ENCODE peak calls at places on chromosomes 13 and 19, in four cellular contexts. One of them, this sample, is unnamed.

GRCh38 chr13:98476538-98476966 is 100.4 kb downstream of the STK24 start:
- DNase-seq in dorsolateral prefrontal cortex: no peak
- DNase-seq in fibroblast of pulmonary artery: peak
- DNase-seq in neural progenitor cell: no peak
- DNase-seq in this sample: peak

GRCh38 chr13:30607908-30608307 is 9.8 kb upstream of the USPL1 start:
- DNase-seq in dorsolateral prefrontal cortex: no peak
- DNase-seq in fibroblast of pulmonary artery: no peak
- DNase-seq in neural progenitor cell: no peak
- DNase-seq in this sample: no peak

GRCh38 chr19:16559896-16560295 is 12.3 kb downstream of the SLC35E1 start:
- DNase-seq in dorsolateral prefrontal cortex: no peak
- DNase-seq in fibroblast of pulmonary artery: peak
- DNase-seq in neural progenitor cell: no peak
- DNase-seq in this sample: no peak

GRCh38 chr13:74168263-74168675 is 34.1 kb upstream of the KLF12 start:
- DNase-seq in dorsolateral prefrontal cortex: no peak
- DNase-seq in fibroblast of pulmonary artery: no peak
- DNase-seq in neural progenitor cell: no peak
- DNase-seq in this sample: no peak

GRCh38 chr13:43300817-43301216 is 277.4 kb downstream of the DNAJC15 start:
- DNase-seq in dorsolateral prefrontal cortex: no peak
- DNase-seq in fibroblast of pulmonary artery: peak
- DNase-seq in neural progenitor cell: no peak
- DNase-seq in this sample: no peak

GRCh38 chr19:8512115-8512967 is 1.6 kb downstream of the ZNF414 start:
- DNase-seq in dorsolateral prefrontal cortex: no peak
- DNase-seq in fibroblast of pulmonary artery: peak
- DNase-seq in neural progenitor cell: peak
- DNase-seq in this sample: peak

GRCh38 chr19:31534231-31534630 is 185.0 kb upstream of the TSHZ3 start:
- DNase-seq in dorsolateral prefrontal cortex: no peak
- DNase-seq in fibroblast of pulmonary artery: no peak
- DNase-seq in neural progenitor cell: no peak
- DNase-seq in this sample: no peak

GRCh38 chr13:113178070-113178895 is 19.8 kb downstream of the PROZ start:
- DNase-seq in dorsolateral prefrontal cortex: no peak
- DNase-seq in fibroblast of pulmonary artery: peak
- DNase-seq in neural progenitor cell: no peak
- DNase-seq in this sample: no peak

GRCh38 chr19:525857-526419 is 5.6 kb upstream of the CDC34 start:
- DNase-seq in dorsolateral prefrontal cortex: no peak
- DNase-seq in fibroblast of pulmonary artery: no peak
- DNase-seq in neural progenitor cell: no peak
- DNase-seq in this sample: no peak

GRCh38 chr13:77409412-77409811 is 82.5 kb upstream of the MYCBP2 start:
- DNase-seq in dorsolateral prefrontal cortex: no peak
- DNase-seq in fibroblast of pulmonary artery: no peak
- DNase-seq in neural progenitor cell: peak
- DNase-seq in this sample: peak

GRCh38 chr19:1269478-1270167 is 491 bp downstream of the CIRBP start:
- DNase-seq in dorsolateral prefrontal cortex: peak
- DNase-seq in fibroblast of pulmonary artery: peak
- DNase-seq in neural progenitor cell: peak
- DNase-seq in this sample: peak

GRCh38 chr13:110306340-110306959 is 507 bp downstream of the COL4A1 start:
- DNase-seq in dorsolateral prefrontal cortex: no peak
- DNase-seq in fibroblast of pulmonary artery: peak
- DNase-seq in neural progenitor cell: peak
- DNase-seq in this sample: peak

GRCh38 chr19:798415-799075 is 1.3 kb downstream of the PTBP1 start:
- DNase-seq in dorsolateral prefrontal cortex: no peak
- DNase-seq in fibroblast of pulmonary artery: no peak
- DNase-seq in neural progenitor cell: peak
- DNase-seq in this sample: peak

GRCh38 chr13:39510296-39510695 is 92.7 kb downstream of the LHFPL6 start:
- DNase-seq in dorsolateral prefrontal cortex: no peak
- DNase-seq in fibroblast of pulmonary artery: no peak
- DNase-seq in neural progenitor cell: no peak
- DNase-seq in this sample: no peak

GRCh38 chr13:44870456-44870929 is 118.8 kb downstream of the NUFIP1 start:
- DNase-seq in dorsolateral prefrontal cortex: no peak
- DNase-seq in fibroblast of pulmonary artery: no peak
- DNase-seq in neural progenitor cell: no peak
- DNase-seq in this sample: no peak

GRCh38 chr13:76833465-76833864 is 52.7 kb downstream of the KCTD12 start:
- DNase-seq in dorsolateral prefrontal cortex: no peak
- DNase-seq in fibroblast of pulmonary artery: no peak
- DNase-seq in neural progenitor cell: no peak
- DNase-seq in this sample: no peak

GRCh38 chr13:109771926-109772325 is 14.5 kb downstream of the IRS2 start:
- DNase-seq in dorsolateral prefrontal cortex: no peak
- DNase-seq in fibroblast of pulmonary artery: no peak
- DNase-seq in neural progenitor cell: no peak
- DNase-seq in this sample: no peak

GRCh38 chr13:109666656-109667448 is 119.5 kb downstream of the IRS2 start:
- DNase-seq in dorsolateral prefrontal cortex: no peak
- DNase-seq in fibroblast of pulmonary artery: peak
- DNase-seq in neural progenitor cell: no peak
- DNase-seq in this sample: no peak

GRCh38 chr19:3670796-3671679 is 29.2 kb downstream of the PIP5K1C start:
- DNase-seq in dorsolateral prefrontal cortex: no peak
- DNase-seq in fibroblast of pulmonary artery: peak
- DNase-seq in neural progenitor cell: no peak
- DNase-seq in this sample: peak

GRCh38 chr13:33931397-33931987 is 113.5 kb downstream of the RFC3 start:
- DNase-seq in dorsolateral prefrontal cortex: no peak
- DNase-seq in fibroblast of pulmonary artery: peak
- DNase-seq in neural progenitor cell: peak
- DNase-seq in this sample: peak

GRCh38 chr19:11269408-11269807 is 7.1 kb upstream of the DOCK6 start:
- DNase-seq in dorsolateral prefrontal cortex: no peak
- DNase-seq in fibroblast of pulmonary artery: peak
- DNase-seq in neural progenitor cell: no peak
- DNase-seq in this sample: no peak

GRCh38 chr13:38821753-38822551 is 135.1 kb downstream of the FREM2 start:
- DNase-seq in dorsolateral prefrontal cortex: no peak
- DNase-seq in fibroblast of pulmonary artery: no peak
- DNase-seq in neural progenitor cell: no peak
- DNase-seq in this sample: no peak

GRCh38 chr19:39550197-39550596 is 10.2 kb upstream of the EID2 start:
- DNase-seq in dorsolateral prefrontal cortex: no peak
- DNase-seq in fibroblast of pulmonary artery: no peak
- DNase-seq in neural progenitor cell: no peak
- DNase-seq in this sample: no peak

GRCh38 chr13:52767949-52768516 is 28.4 kb upstream of the CNMD start:
- DNase-seq in dorsolateral prefrontal cortex: no peak
- DNase-seq in fibroblast of pulmonary artery: no peak
- DNase-seq in neural progenitor cell: no peak
- DNase-seq in this sample: no peak

GRCh38 chr19:20860339-20860738 is 62.7 kb upstream of the ZNF85 start:
- DNase-seq in dorsolateral prefrontal cortex: no peak
- DNase-seq in fibroblast of pulmonary artery: no peak
- DNase-seq in neural progenitor cell: no peak
- DNase-seq in this sample: no peak

GRCh38 chr19:355134-355533 is 10.5 kb upstream of the MIER2 start:
- DNase-seq in dorsolateral prefrontal cortex: no peak
- DNase-seq in fibroblast of pulmonary artery: no peak
- DNase-seq in neural progenitor cell: no peak
- DNase-seq in this sample: peak

GRCh38 chr19:43229315-43229714 is 23.9 kb upstream of the PSG4 start:
- DNase-seq in dorsolateral prefrontal cortex: no peak
- DNase-seq in fibroblast of pulmonary artery: peak
- DNase-seq in neural progenitor cell: no peak
- DNase-seq in this sample: no peak

GRCh38 chr19:4675346-4675745 is 5.2 kb upstream of the MYDGF start:
- DNase-seq in dorsolateral prefrontal cortex: no peak
- DNase-seq in fibroblast of pulmonary artery: no peak
- DNase-seq in neural progenitor cell: no peak
- DNase-seq in this sample: no peak

GRCh38 chr19:4669723-4670480 is at the start of gene MYDGF:
- DNase-seq in dorsolateral prefrontal cortex: peak
- DNase-seq in fibroblast of pulmonary artery: peak
- DNase-seq in neural progenitor cell: peak
- DNase-seq in this sample: peak

GRCh38 chr19:4671182-4671851 is 1.2 kb upstream of the MYDGF start:
- DNase-seq in dorsolateral prefrontal cortex: no peak
- DNase-seq in fibroblast of pulmonary artery: no peak
- DNase-seq in neural progenitor cell: no peak
- DNase-seq in this sample: no peak

GRCh38 chr19:4673726-4674125 is 3.6 kb upstream of the MYDGF start:
- DNase-seq in dorsolateral prefrontal cortex: no peak
- DNase-seq in fibroblast of pulmonary artery: no peak
- DNase-seq in neural progenitor cell: no peak
- DNase-seq in this sample: no peak

GRCh38 chr19:4673216-4673615 is 3.1 kb upstream of the MYDGF start:
- DNase-seq in dorsolateral prefrontal cortex: no peak
- DNase-seq in fibroblast of pulmonary artery: no peak
- DNase-seq in neural progenitor cell: no peak
- DNase-seq in this sample: no peak
- H3K4me3 ChIP-seq in dorsolateral prefrontal cortex: no peak
- H3K4me3 ChIP-seq in fibroblast of pulmonary artery: no peak
- H3K4me3 ChIP-seq in neural progenitor cell: no peak
- H3K4me3 ChIP-seq in this sample: no peak

GRCh38 chr19:34135401-34135800 is 36.9 kb upstream of the LSM14A start:
- DNase-seq in dorsolateral prefrontal cortex: no peak
- DNase-seq in fibroblast of pulmonary artery: no peak
- DNase-seq in neural progenitor cell: no peak
- DNase-seq in this sample: no peak
- H3K4me3 ChIP-seq in dorsolateral prefrontal cortex: no peak
- H3K4me3 ChIP-seq in fibroblast of pulmonary artery: no peak
- H3K4me3 ChIP-seq in neural progenitor cell: peak
- H3K4me3 ChIP-seq in this sample: peak

GRCh38 chr13:99995503-99996176 is 14.1 kb downstream of the ZIC2 start:
- DNase-seq in dorsolateral prefrontal cortex: no peak
- DNase-seq in fibroblast of pulmonary artery: peak
- DNase-seq in neural progenitor cell: peak
- DNase-seq in this sample: peak
- H3K4me3 ChIP-seq in dorsolateral prefrontal cortex: no peak
- H3K4me3 ChIP-seq in fibroblast of pulmonary artery: no peak
- H3K4me3 ChIP-seq in neural progenitor cell: peak
- H3K4me3 ChIP-seq in this sample: peak

GRCh38 chr19:47626238-47626637 is 17.3 kb downstream of the BICRA start:
- DNase-seq in dorsolateral prefrontal cortex: no peak
- DNase-seq in fibroblast of pulmonary artery: no peak
- DNase-seq in neural progenitor cell: no peak
- DNase-seq in this sample: no peak
- H3K4me3 ChIP-seq in dorsolateral prefrontal cortex: no peak
- H3K4me3 ChIP-seq in fibroblast of pulmonary artery: no peak
- H3K4me3 ChIP-seq in neural progenitor cell: no peak
- H3K4me3 ChIP-seq in this sample: no peak

GRCh38 chr13:32645854-32646253 is 59.6 kb downstream of the PDS5B start:
- DNase-seq in dorsolateral prefrontal cortex: no peak
- DNase-seq in fibroblast of pulmonary artery: no peak
- DNase-seq in neural progenitor cell: no peak
- DNase-seq in this sample: no peak
- H3K4me3 ChIP-seq in dorsolateral prefrontal cortex: no peak
- H3K4me3 ChIP-seq in fibroblast of pulmonary artery: no peak
- H3K4me3 ChIP-seq in neural progenitor cell: no peak
- H3K4me3 ChIP-seq in this sample: no peak